ENCODE peak calls at places on chromosome 19, in nine cellular contexts. Q, G, J, I, P, C, D, Y and L are unnamed samples.

GRCh38 chr19:31749231-31749630 is 400.0 kb upstream of the TSHZ3 start:
- DNase-seq in Q (no peak), G (no peak), J (no peak), I (no peak), P (no peak), C (no peak), D (no peak), Y (no peak), L (no peak)

GRCh38 chr19:47510516-47511127 is 4.2 kb downstream of the NAPA start:
- DNase-seq in Q (no peak), G (no peak), J (no peak), I (no peak), P (no peak), C (no peak), D (no peak), Y (no peak), L (no peak)

GRCh38 chr19:46787331-46788100 is 878 bp downstream of the SLC1A5 start:
- DNase-seq in Q (peak), G (peak), J (no peak), I (peak), P (no peak), C (no peak), D (peak), Y (peak), L (peak)

GRCh38 chr19:1789282-1790020 is 22.6 kb downstream of the ATP8B3 start:
- DNase-seq in Q (no peak), G (no peak), J (no peak), I (no peak), P (no peak), C (no peak), D (no peak), Y (no peak), L (no peak)

GRCh38 chr19:56217039-56217949 is 15.2 kb downstream of the ZSCAN5C start:
- DNase-seq in Q (no peak), G (no peak), J (peak), I (no peak), P (no peak), C (peak), D (peak), Y (peak), L (no peak)

GRCh38 chr19:23070353-23070781 is 46.5 kb upstream of the ZNF730 start:
- DNase-seq in Q (peak), G (peak), J (no peak), I (no peak), P (no peak), C (peak), D (no peak), Y (peak), L (no peak)

GRCh38 chr19:4559569-4559968 is at the start of gene SEMA6B:
- DNase-seq in Q (no peak), G (no peak), J (no peak), I (no peak), P (no peak), C (no peak), D (peak), Y (no peak), L (no peak)

GRCh38 chr19:10960314-10961072 is at the start of gene SMARCA4:
- DNase-seq in Q (peak), G (peak), J (peak), I (peak), P (peak), C (peak), D (peak), Y (peak), L (peak)

GRCh38 chr19:58003153-58003828 is 671 bp upstream of the ZNF606 start:
- DNase-seq in Q (no peak), G (no peak), J (no peak), I (no peak), P (no peak), C (no peak), D (no peak), Y (no peak), L (no peak)

GRCh38 chr19:27964165-27964564 is 1248.8 kb downstream of the UQCRFS1 start:
- DNase-seq in Q (no peak), G (no peak), J (no peak), I (no peak), P (no peak), C (no peak), D (no peak), Y (no peak), L (no peak)

GRCh38 chr19:12880551-12881171 is 588 bp downstream of the DNASE2 start:
- DNase-seq in Q (no peak), G (no peak), J (no peak), I (no peak), P (peak), C (no peak), D (peak), Y (peak), L (no peak)

GRCh38 chr19:19900124-19900523 is 622 bp upstream of the ZNF93 start:
- DNase-seq in Q (no peak), G (no peak), J (no peak), I (peak), P (no peak), C (peak), D (peak), Y (no peak), L (no peak)

GRCh38 chr19:4390862-4391693 is 9.3 kb downstream of the SH3GL1 start:
- DNase-seq in Q (no peak), G (no peak), J (no peak), I (no peak), P (no peak), C (no peak), D (peak), Y (no peak), L (no peak)

GRCh38 chr19:33804021-33804799 is 7.5 kb downstream of the KCTD15 start:
- DNase-seq in Q (no peak), G (no peak), J (no peak), I (no peak), P (no peak), C (no peak), D (peak), Y (peak), L (no peak)

GRCh38 chr19:44640518-44640917 is 3.2 kb upstream of the PVR start:
- DNase-seq in Q (no peak), G (no peak), J (no peak), I (no peak), P (no peak), C (no peak), D (no peak), Y (no peak), L (no peak)

GRCh38 chr19:686589-687297 is 8.5 kb downstream of the PRSS57 start:
- DNase-seq in Q (no peak), G (no peak), J (no peak), I (no peak), P (no peak), C (no peak), D (no peak), Y (no peak), L (no peak)

GRCh38 chr19:20667281-20667680 is 5.9 kb upstream of the ZNF626 start:
- DNase-seq in Q (no peak), G (no peak), J (no peak), I (no peak), P (no peak), C (no peak), D (no peak), Y (no peak), L (no peak)